ENCODE peak calls at places on chromosomes 2 and 18, in seven cellular contexts. H is Peyer's patch, Q is endothelial cell, B is colonic mucosa, Z is gastrocnemius medialis, A is OCI-LY7, E is tibial artery. O is an unnamed sample.

GRCh38 chr2:197883354-197884032 is 79.1 kb downstream of the PLCL1 start:
- DNase-seq in H (no peak), Q (no peak), B (no peak), Z (no peak), A (no peak), E (no peak), O (peak; percentile 51)

GRCh38 chr18:30945769-30946168 is 96.8 kb downstream of the DSC3 start:
- DNase-seq in H (no peak), Q (no peak), B (peak; percentile 18), Z (no peak), A (no peak), E (no peak), O (no peak)

GRCh38 chr2:68432696-68433658 is 34.1 kb downstream of the FBXO48 start:
- DNase-seq in H (no peak), Q (no peak), B (no peak), Z (no peak), A (no peak), E (no peak), O (no peak)

GRCh38 chr18:55256568-55257289 is 297.5 kb upstream of the CCDC68 start:
- DNase-seq in H (no peak), Q (no peak), B (no peak), Z (no peak), A (no peak), E (no peak), O (no peak)

GRCh38 chr18:34031810-34032209 is 192.9 kb downstream of the NOL4 start:
- DNase-seq in H (no peak), Q (no peak), B (no peak), Z (no peak), A (no peak), E (no peak), O (no peak)

GRCh38 chr2:111972955-111973565 is 74.7 kb downstream of the MERTK start:
- DNase-seq in H (no peak), Q (no peak), B (peak; percentile 23), Z (peak; percentile 33), A (peak; percentile 26), E (no peak), O (no peak)

GRCh38 chr2:187274146-187274545 is 173.9 kb downstream of the CALCRL start:
- DNase-seq in H (no peak), Q (no peak), B (no peak), Z (no peak), A (no peak), E (no peak), O (no peak)

GRCh38 chr18:54764786-54765185 is 63.5 kb upstream of the RAB27B start:
- DNase-seq in H (no peak), Q (no peak), B (no peak), Z (no peak), A (no peak), E (no peak), O (no peak)

GRCh38 chr2:68292108-68292710 is 27.5 kb downstream of the CNRIP1 start:
- DNase-seq in H (no peak), Q (no peak), B (no peak), Z (no peak), A (peak; percentile 77), E (no peak), O (no peak)

GRCh38 chr18:33014060-33014796 is 241.4 kb upstream of the KLHL14 start:
- DNase-seq in H (no peak), Q (no peak), B (peak; percentile 25), Z (no peak), A (no peak), E (no peak), O (no peak)

GRCh38 chr2:126656311-126657145 is 570 bp downstream of the GYPC start:
- DNase-seq in H (no peak), Q (peak; percentile 59), B (no peak), Z (no peak), A (peak; percentile 52), E (no peak), O (no peak)

GRCh38 chr18:80033181-80034067 is 810 bp upstream of the RBFA start:
- DNase-seq in H (peak; percentile 47), Q (no peak), B (no peak), Z (peak; percentile 15), A (no peak), E (peak; percentile 45), O (no peak)

GRCh38 chr18:3605562-3606443 is 155.8 kb downstream of the TGIF1 start:
- DNase-seq in H (peak; percentile 45), Q (no peak), B (no peak), Z (no peak), A (no peak), E (no peak), O (no peak)

GRCh38 chr2:168457177-168457905 is 1.3 kb downstream of the CERS6 start:
- DNase-seq in H (no peak), Q (no peak), B (no peak), Z (no peak), A (no peak), E (no peak), O (no peak)

GRCh38 chr2:71792926-71793761 is 339.8 kb downstream of the DYSF start:
- DNase-seq in H (no peak), Q (no peak), B (no peak), Z (no peak), A (no peak), E (no peak), O (no peak)

GRCh38 chr2:64467463-64467843 is 13.5 kb downstream of the LGALSL start:
- DNase-seq in H (no peak), Q (no peak), B (no peak), Z (peak; percentile 27), A (no peak), E (peak; percentile 41), O (no peak)

GRCh38 chr2:16482485-16482884 is 183.1 kb downstream of the CYRIA start:
- DNase-seq in H (no peak), Q (no peak), B (no peak), Z (no peak), A (no peak), E (no peak), O (no peak)

GRCh38 chr2:16487686-16488085 is 177.9 kb downstream of the CYRIA start:
- DNase-seq in H (no peak), Q (peak; percentile 21), B (no peak), Z (no peak), A (no peak), E (no peak), O (no peak)
- TF ChIP-seq CTCF in H (no peak), Q (peak; percentile 26), B (no peak), Z (no peak), A (peak; percentile 66), E (peak; percentile 20), O (no peak)

GRCh38 chr2:2452961-2453360 is 121.9 kb upstream of the MYT1L start:
- DNase-seq in H (no peak), Q (no peak), B (no peak), Z (no peak), A (no peak), E (no peak), O (peak; percentile 26)
- TF ChIP-seq CTCF in H (no peak), Q (no peak), B (no peak), Z (no peak), A (no peak), E (no peak), O (no peak)

GRCh38 chr2:158487419-158487818 is 30.7 kb downstream of the PKP4 start:
- DNase-seq in H (no peak), Q (no peak), B (no peak), Z (no peak), A (no peak), E (no peak), O (peak; percentile 29)

GRCh38 chr2:158486970-158487325 is 30.2 kb downstream of the PKP4 start:
- DNase-seq in H (no peak), Q (no peak), B (no peak), Z (no peak), A (no peak), E (no peak), O (no peak)

GRCh38 chr2:158488442-158489216 is 31.9 kb downstream of the PKP4 start:
- DNase-seq in H (no peak), Q (no peak), B (no peak), Z (no peak), A (peak; percentile 48), E (no peak), O (no peak)

GRCh38 chr2:158491072-158491471 is 34.3 kb downstream of the PKP4 start:
- DNase-seq in H (no peak), Q (no peak), B (no peak), Z (no peak), A (no peak), E (no peak), O (no peak)

DNA sequence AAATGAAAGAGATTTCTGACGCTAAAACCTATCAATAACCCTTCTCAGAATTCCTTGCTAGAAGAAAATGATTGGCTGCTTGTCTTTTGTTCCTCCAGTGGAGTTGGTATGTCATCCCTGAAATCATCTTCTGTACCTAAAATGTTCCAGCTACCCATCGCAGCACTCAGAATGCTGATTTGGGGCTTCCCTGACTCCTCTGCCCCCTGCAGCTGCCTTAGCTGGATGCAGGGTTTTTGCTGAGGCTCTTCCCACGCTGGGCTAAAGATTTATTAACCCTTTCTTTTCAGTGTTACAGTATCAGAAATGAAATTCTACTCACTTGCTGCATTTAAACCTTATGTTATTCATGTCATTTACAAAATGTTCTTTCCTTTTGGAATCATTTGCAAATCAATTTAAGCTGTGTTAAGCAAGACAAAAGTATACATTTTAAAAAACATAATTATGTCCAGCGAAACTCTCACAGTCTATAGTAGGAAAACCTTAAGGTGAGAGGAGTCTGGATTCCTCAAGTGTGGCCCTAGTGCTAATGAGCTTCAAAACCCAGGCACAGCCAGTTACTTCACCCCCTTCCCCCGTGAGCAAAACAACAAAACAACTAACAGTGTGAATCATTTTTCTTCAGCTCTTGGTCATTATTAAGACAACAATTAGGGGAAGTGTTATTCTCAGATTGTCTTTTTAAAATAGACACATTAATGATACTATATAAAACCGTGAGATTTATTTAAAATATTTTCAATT is 32.8 kb downstream of the PKP4 start:
- DNase-seq in H (no peak), Q (no peak), B (no peak), Z (no peak), A (peak; percentile 5), E (no peak), O (no peak)
- TF ChIP-seq CTCF in H (no peak), Q (no peak), B (no peak), Z (no peak), A (no peak), E (no peak), O (no peak)

GRCh38 chr18:75173758-75174157 is 35.2 kb downstream of the PTGR3 start:
- DNase-seq in H (no peak), Q (no peak), B (no peak), Z (no peak), A (no peak), E (no peak), O (no peak)

GRCh38 chr18:75172299-75173124 is 36.4 kb downstream of the PTGR3 start:
- DNase-seq in H (no peak), Q (no peak), B (no peak), Z (no peak), A (no peak), E (no peak), O (no peak)

GRCh38 chr18:75170916-75171315 is 38.0 kb downstream of the PTGR3 start:
- DNase-seq in H (no peak), Q (no peak), B (no peak), Z (no peak), A (no peak), E (no peak), O (no peak)

GRCh38 chr18:75170022-75170789 is 38.7 kb downstream of the PTGR3 start:
- DNase-seq in H (no peak), Q (no peak), B (no peak), Z (no peak), A (no peak), E (no peak), O (no peak)

DNA sequence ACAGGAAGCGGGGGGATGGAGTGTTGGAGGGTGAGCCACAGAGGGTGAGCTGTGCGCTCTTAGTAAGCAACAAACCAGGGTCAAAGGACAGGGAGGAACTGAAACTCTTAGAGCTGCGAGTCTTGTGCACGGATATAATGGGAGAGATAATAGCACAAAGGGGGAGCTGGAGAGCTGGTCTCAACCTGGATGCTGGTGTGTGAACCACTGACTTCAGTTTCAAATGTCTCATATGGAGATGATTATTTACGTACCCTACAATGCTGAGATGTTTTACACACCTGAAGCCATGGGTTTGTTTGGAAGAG is 35.9 kb downstream of the PTGR3 start:
- DNase-seq in H (peak; percentile 28), Q (no peak), B (no peak), Z (no peak), A (peak; percentile 55), E (no peak), O (no peak)
- TF ChIP-seq CTCF in H (no peak), Q (no peak), B (no peak), Z (no peak), A (peak; percentile 49), E (no peak), O (no peak)